ENCODE peak calls at places on chromosomes 5 and 9, in seven cellular contexts. One of them, this sample, is unnamed.

GRCh38 chr9:13181652-13182051 is 97.8 kb downstream of the MPDZ start:
- DNase-seq in GM12878: no peak
- DNase-seq in PC-9: peak
- DNase-seq in AG09309: no peak
- DNase-seq in PC-3: peak
- DNase-seq in brain microvascular endothelial cell: no peak
- DNase-seq in pancreas: no peak
- DNase-seq in this sample: peak

GRCh38 chr5:166648736-166649135 is 1642.7 kb upstream of the WWC1 start:
- DNase-seq in AG09309: no peak
- DNase-seq in GM12878: no peak
- DNase-seq in brain microvascular endothelial cell: no peak
- DNase-seq in PC-3: no peak
- DNase-seq in PC-9: no peak
- DNase-seq in pancreas: no peak
- DNase-seq in this sample: no peak

GRCh38 chr5:173554038-173554955 is 62.2 kb downstream of the BOD1 start:
- DNase-seq in pancreas: no peak
- DNase-seq in GM12878: no peak
- DNase-seq in PC-9: no peak
- DNase-seq in brain microvascular endothelial cell: no peak
- DNase-seq in PC-3: no peak
- DNase-seq in AG09309: no peak
- DNase-seq in this sample: no peak

GRCh38 chr5:173825215-173825865 is 62.8 kb upstream of the CPEB4 start:
- DNase-seq in PC-9: peak
- DNase-seq in AG09309: no peak
- DNase-seq in GM12878: no peak
- DNase-seq in brain microvascular endothelial cell: peak
- DNase-seq in PC-3: no peak
- DNase-seq in pancreas: no peak
- DNase-seq in this sample: no peak

GRCh38 chr9:20242767-20243166 is 379.5 kb downstream of the MLLT3 start:
- DNase-seq in PC-9: no peak
- DNase-seq in GM12878: peak
- DNase-seq in brain microvascular endothelial cell: no peak
- DNase-seq in pancreas: no peak
- DNase-seq in AG09309: no peak
- DNase-seq in PC-3: no peak
- DNase-seq in this sample: no peak

GRCh38 chr5:53369681-53370080 is 110.7 kb upstream of the FST start:
- DNase-seq in PC-9: no peak
- DNase-seq in AG09309: no peak
- DNase-seq in brain microvascular endothelial cell: no peak
- DNase-seq in PC-3: no peak
- DNase-seq in pancreas: no peak
- DNase-seq in GM12878: no peak
- DNase-seq in this sample: no peak

GRCh38 chr5:122295138-122295537 is 16.9 kb upstream of the SNCAIP start:
- DNase-seq in PC-3: peak
- DNase-seq in GM12878: no peak
- DNase-seq in brain microvascular endothelial cell: no peak
- DNase-seq in pancreas: no peak
- DNase-seq in AG09309: no peak
- DNase-seq in PC-9: no peak
- DNase-seq in this sample: no peak

GRCh38 chr9:36382484-36382883 is 17.6 kb downstream of the RNF38 start:
- DNase-seq in AG09309: no peak
- DNase-seq in GM12878: no peak
- DNase-seq in PC-3: no peak
- DNase-seq in pancreas: no peak
- DNase-seq in PC-9: no peak
- DNase-seq in brain microvascular endothelial cell: no peak
- DNase-seq in this sample: no peak

GRCh38 chr5:9054821-9055589 is 490.9 kb downstream of the SEMA5A start:
- DNase-seq in brain microvascular endothelial cell: no peak
- DNase-seq in PC-3: peak
- DNase-seq in AG09309: no peak
- DNase-seq in GM12878: no peak
- DNase-seq in PC-9: no peak
- DNase-seq in pancreas: no peak
- DNase-seq in this sample: no peak

GRCh38 chr9:98887918-98888510 is 55.7 kb upstream of the COL15A1 start:
- DNase-seq in brain microvascular endothelial cell: peak
- DNase-seq in pancreas: no peak
- DNase-seq in GM12878: no peak
- DNase-seq in PC-3: peak
- DNase-seq in PC-9: no peak
- DNase-seq in AG09309: no peak
- DNase-seq in this sample: no peak

GRCh38 chr5:34854459-34855174 is 15.7 kb downstream of the TTC23L start:
- DNase-seq in PC-9: no peak
- DNase-seq in pancreas: no peak
- DNase-seq in AG09309: no peak
- DNase-seq in GM12878: peak
- DNase-seq in brain microvascular endothelial cell: no peak
- DNase-seq in PC-3: peak
- DNase-seq in this sample: no peak

GRCh38 chr9:114266969-114267368 is 55.9 kb upstream of the ORM1 start:
- DNase-seq in AG09309: no peak
- DNase-seq in brain microvascular endothelial cell: no peak
- DNase-seq in pancreas: no peak
- DNase-seq in GM12878: no peak
- DNase-seq in PC-9: no peak
- DNase-seq in PC-3: no peak
- DNase-seq in this sample: no peak

GRCh38 chr9:113410207-113411158 is at the start of the genes C9orf43 and POLE3:
- DNase-seq in AG09309: peak
- DNase-seq in pancreas: peak
- DNase-seq in PC-3: peak
- DNase-seq in GM12878: peak
- DNase-seq in PC-9: peak
- DNase-seq in brain microvascular endothelial cell: peak
- DNase-seq in this sample: peak

GRCh38 chr9:136453326-136453725 is 13.7 kb upstream of the INPP5E start:
- DNase-seq in pancreas: no peak
- DNase-seq in GM12878: no peak
- DNase-seq in brain microvascular endothelial cell: no peak
- DNase-seq in PC-9: no peak
- DNase-seq in AG09309: no peak
- DNase-seq in PC-3: no peak
- DNase-seq in this sample: no peak

GRCh38 chr5:99771296-99771695 is 763.9 kb upstream of the FAM174A start:
- DNase-seq in GM12878: no peak
- DNase-seq in PC-9: no peak
- DNase-seq in PC-3: peak
- DNase-seq in AG09309: no peak
- DNase-seq in brain microvascular endothelial cell: no peak
- DNase-seq in pancreas: no peak
- DNase-seq in this sample: no peak

GRCh38 chr5:60918466-60918865 is 26.4 kb downstream of the ERCC8 start:
- DNase-seq in PC-9: no peak
- DNase-seq in brain microvascular endothelial cell: no peak
- DNase-seq in pancreas: no peak
- DNase-seq in PC-3: no peak
- DNase-seq in GM12878: no peak
- DNase-seq in AG09309: no peak
- DNase-seq in this sample: no peak

GRCh38 chr9:19286634-19287188 is 56.2 kb downstream of the DENND4C start:
- DNase-seq in PC-3: peak
- DNase-seq in brain microvascular endothelial cell: peak
- DNase-seq in PC-9: no peak
- DNase-seq in GM12878: no peak
- DNase-seq in AG09309: no peak
- DNase-seq in pancreas: no peak
- DNase-seq in this sample: peak

GRCh38 chr9:87739546-87739945 is 13.6 kb downstream of the CTSL start:
- DNase-seq in GM12878: no peak
- DNase-seq in pancreas: no peak
- DNase-seq in PC-9: no peak
- DNase-seq in AG09309: no peak
- DNase-seq in PC-3: no peak
- DNase-seq in brain microvascular endothelial cell: no peak
- DNase-seq in this sample: no peak

GRCh38 chr9:109421034-109421700 is 76.9 kb downstream of the PTPN3 start:
- DNase-seq in PC-9: no peak
- DNase-seq in pancreas: no peak
- DNase-seq in GM12878: no peak
- DNase-seq in brain microvascular endothelial cell: no peak
- DNase-seq in AG09309: no peak
- DNase-seq in PC-3: no peak
- DNase-seq in this sample: no peak

GRCh38 chr5:102018690-102019089 is 277.4 kb downstream of the SLCO4C1 start:
- DNase-seq in PC-9: no peak
- DNase-seq in AG09309: no peak
- DNase-seq in GM12878: no peak
- DNase-seq in pancreas: no peak
- DNase-seq in PC-3: no peak
- DNase-seq in brain microvascular endothelial cell: no peak
- DNase-seq in this sample: no peak

GRCh38 chr5:31270396-31270795 is 76.9 kb downstream of the CDH6 start:
- DNase-seq in GM12878: no peak
- DNase-seq in AG09309: no peak
- DNase-seq in PC-3: peak
- DNase-seq in PC-9: no peak
- DNase-seq in brain microvascular endothelial cell: no peak
- DNase-seq in pancreas: no peak
- DNase-seq in this sample: no peak

GRCh38 chr9:125591888-125592287 is 115.1 kb downstream of the MAPKAP1 start:
- DNase-seq in GM12878: no peak
- DNase-seq in AG09309: no peak
- DNase-seq in pancreas: no peak
- DNase-seq in brain microvascular endothelial cell: no peak
- DNase-seq in PC-3: no peak
- DNase-seq in PC-9: no peak
- DNase-seq in this sample: no peak

GRCh38 chr5:32531885-32532520 is 53.4 kb upstream of the SUB1 start:
- DNase-seq in PC-3: peak
- DNase-seq in AG09309: no peak
- DNase-seq in PC-9: peak
- DNase-seq in brain microvascular endothelial cell: peak
- DNase-seq in pancreas: no peak
- DNase-seq in GM12878: peak
- DNase-seq in this sample: no peak

GRCh38 chr5:68433921-68434879 is 218.6 kb downstream of the PIK3R1 start:
- DNase-seq in PC-3: peak
- DNase-seq in AG09309: peak
- DNase-seq in PC-9: peak
- DNase-seq in GM12878: peak
- DNase-seq in brain microvascular endothelial cell: peak
- DNase-seq in pancreas: peak
- DNase-seq in this sample: no peak

GRCh38 chr9:109098221-109098959 is 21.4 kb downstream of the TMEM245 start:
- DNase-seq in PC-9: peak
- DNase-seq in GM12878: no peak
- DNase-seq in AG09309: peak
- DNase-seq in PC-3: peak
- DNase-seq in pancreas: no peak
- DNase-seq in brain microvascular endothelial cell: peak
- DNase-seq in this sample: peak

GRCh38 chr5:159017787-159018186 is 81.9 kb downstream of the EBF1 start:
- DNase-seq in PC-3: peak
- DNase-seq in brain microvascular endothelial cell: peak
- DNase-seq in AG09309: no peak
- DNase-seq in GM12878: no peak
- DNase-seq in pancreas: no peak
- DNase-seq in PC-9: no peak
- DNase-seq in this sample: no peak

GRCh38 chr5:75023368-75024159 is 28.8 kb downstream of the GCNT4 start:
- DNase-seq in GM12878: no peak
- DNase-seq in PC-3: no peak
- DNase-seq in pancreas: no peak
- DNase-seq in AG09309: no peak
- DNase-seq in PC-9: no peak
- DNase-seq in brain microvascular endothelial cell: peak
- DNase-seq in this sample: no peak

GRCh38 chr5:179243333-179243732 is 101.9 kb downstream of the ADAMTS2 start:
- DNase-seq in PC-3: no peak
- DNase-seq in GM12878: no peak
- DNase-seq in AG09309: no peak
- DNase-seq in pancreas: no peak
- DNase-seq in PC-9: no peak
- DNase-seq in brain microvascular endothelial cell: peak
- DNase-seq in this sample: no peak
- H3K4me3 ChIP-seq in PC-3: no peak
- H3K4me3 ChIP-seq in GM12878: no peak
- H3K4me3 ChIP-seq in AG09309: no peak
- H3K4me3 ChIP-seq in pancreas: no peak
- H3K4me3 ChIP-seq in PC-9: no peak
- H3K4me3 ChIP-seq in brain microvascular endothelial cell: no peak
- H3K4me3 ChIP-seq in this sample: no peak

DNA sequence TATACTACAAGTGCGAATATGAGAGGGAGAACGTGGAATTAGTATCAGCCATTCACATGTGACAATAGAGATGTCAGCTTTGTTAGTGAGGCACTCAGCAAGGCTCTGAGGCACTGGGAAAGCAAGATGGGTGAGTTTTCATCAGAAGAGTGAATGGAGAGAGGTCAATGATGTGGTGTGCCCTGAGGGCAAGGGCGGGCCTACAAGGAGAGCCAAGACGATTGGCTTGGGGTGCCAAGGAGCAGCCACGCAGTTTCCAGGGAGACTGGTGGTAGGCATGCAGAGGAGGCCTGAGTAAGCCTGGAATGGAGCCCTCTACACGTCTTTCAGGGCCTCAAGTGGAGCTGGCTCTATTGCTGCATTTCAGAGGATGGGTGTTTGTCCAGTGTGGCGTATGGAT is 24.7 kb downstream of the BTF3 start:
- DNase-seq in brain microvascular endothelial cell: no peak
- DNase-seq in GM12878: no peak
- DNase-seq in PC-3: no peak
- DNase-seq in PC-9: peak
- DNase-seq in AG09309: no peak
- DNase-seq in pancreas: no peak
- DNase-seq in this sample: no peak
- TF ChIP-seq CTCF in brain microvascular endothelial cell: no peak
- TF ChIP-seq CTCF in GM12878: no peak
- TF ChIP-seq CTCF in PC-3: no peak
- TF ChIP-seq CTCF in PC-9: no peak
- TF ChIP-seq CTCF in AG09309: no peak
- TF ChIP-seq CTCF in pancreas: no peak
- TF ChIP-seq CTCF in this sample: no peak

GRCh38 chr5:181098642-181099452 is 32.1 kb downstream of the OR2V1 start:
- DNase-seq in PC-9: no peak
- DNase-seq in brain microvascular endothelial cell: no peak
- DNase-seq in GM12878: no peak
- DNase-seq in pancreas: peak
- DNase-seq in PC-3: no peak
- DNase-seq in AG09309: no peak
- DNase-seq in this sample: no peak

GRCh38 chr5:181099453-181100086 is 31.4 kb downstream of the OR2V1 start:
- DNase-seq in pancreas: no peak
- DNase-seq in brain microvascular endothelial cell: no peak
- DNase-seq in PC-3: no peak
- DNase-seq in PC-9: no peak
- DNase-seq in GM12878: no peak
- DNase-seq in AG09309: no peak
- DNase-seq in this sample: no peak

GRCh38 chr5:181100121-181101015 is 30.6 kb downstream of the OR2V1 start:
- DNase-seq in PC-3: no peak
- DNase-seq in PC-9: no peak
- DNase-seq in GM12878: no peak
- DNase-seq in brain microvascular endothelial cell: no peak
- DNase-seq in pancreas: peak
- DNase-seq in AG09309: no peak
- DNase-seq in this sample: no peak
- H3K4me3 ChIP-seq in PC-3: no peak
- H3K4me3 ChIP-seq in PC-9: no peak
- H3K4me3 ChIP-seq in GM12878: no peak
- H3K4me3 ChIP-seq in brain microvascular endothelial cell: peak
- H3K4me3 ChIP-seq in pancreas: no peak
- H3K4me3 ChIP-seq in AG09309: no peak
- H3K4me3 ChIP-seq in this sample: no peak

GRCh38 chr5:982377-983237 is 26.0 kb upstream of the NKD2 start:
- DNase-seq in pancreas: peak
- DNase-seq in brain microvascular endothelial cell: no peak
- DNase-seq in GM12878: no peak
- DNase-seq in PC-3: peak
- DNase-seq in PC-9: no peak
- DNase-seq in AG09309: no peak
- DNase-seq in this sample: no peak
- TF ChIP-seq CTCF in pancreas: no peak
- TF ChIP-seq CTCF in brain microvascular endothelial cell: peak
- TF ChIP-seq CTCF in GM12878: peak
- TF ChIP-seq CTCF in PC-3: peak
- TF ChIP-seq CTCF in PC-9: peak
- TF ChIP-seq CTCF in AG09309: peak
- TF ChIP-seq CTCF in this sample: peak